ENCODE peak calls at places on chromosomes 5 and 9, in four cellular contexts. J is upper lobe of left lung, U is left ventricle myocardium inferior, E is fibroblast of lung. K is an unnamed sample.
A peak's percentile ranks its signal among the peaks of the same experiment; 100 is the strongest.

GRCh38 chr5:1540166-1540565 is 16.4 kb upstream of the LPCAT1 start:
- DNase-seq in J (no peak), U (no peak), E (no peak), K (no peak)

GRCh38 chr5:67063055-67063454 is 133.5 kb downstream of the CD180 start:
- DNase-seq in J (no peak), U (no peak), E (no peak), K (no peak)

GRCh38 chr5:140311011-140311467 is 8.1 kb upstream of the PFDN1 start:
- DNase-seq in J (no peak), U (no peak), E (peak; percentile 89), K (peak; percentile 22)

GRCh38 chr5:56019306-56020272 is 24.8 kb upstream of the IL6ST start:
- DNase-seq in J (no peak), U (no peak), E (peak; percentile 78), K (no peak)

GRCh38 chr5:57911466-57911865 is 428.9 kb upstream of the ACTBL2 start:
- DNase-seq in J (no peak), U (no peak), E (no peak), K (no peak)

GRCh38 chr9:103999375-104000062 is 94.6 kb upstream of the SMC2 start:
- DNase-seq in J (peak; percentile 75), U (peak; percentile 10), E (no peak), K (no peak)

GRCh38 chr9:81430727-81431126 is 258.6 kb downstream of the TLE1 start:
- DNase-seq in J (no peak), U (no peak), E (peak; percentile 51), K (no peak)

GRCh38 chr9:78062710-78063109 is 31.1 kb upstream of the GNAQ start:
- DNase-seq in J (no peak), U (no peak), E (no peak), K (no peak)

GRCh38 chr5:94433393-94434149 is 184.8 kb downstream of the KIAA0825 start:
- DNase-seq in J (no peak), U (no peak), E (peak; percentile 97), K (no peak)

GRCh38 chr9:89658931-89659330 is 54.1 kb downstream of the GADD45G start:
- DNase-seq in J (no peak), U (no peak), E (no peak), K (no peak)

GRCh38 chr9:90925581-90926257 is 124.1 kb downstream of the SYK start:
- DNase-seq in J (no peak), U (no peak), E (peak; percentile 71), K (no peak)

GRCh38 chr9:97993000-97993399 is 9.9 kb downstream of the ANP32B start:
- DNase-seq in J (no peak), U (no peak), E (no peak), K (no peak)

GRCh38 chr9:97991818-97992217 is 8.7 kb downstream of the ANP32B start:
- DNase-seq in J (no peak), U (no peak), E (no peak), K (no peak)

GRCh38 chr9:97987490-97987889 is 4.3 kb downstream of the ANP32B start:
- DNase-seq in J (no peak), U (no peak), E (no peak), K (no peak)

GRCh38 chr9:97992219-97992618 is 9.1 kb downstream of the ANP32B start:
- DNase-seq in J (no peak), U (no peak), E (no peak), K (no peak)

DNA sequence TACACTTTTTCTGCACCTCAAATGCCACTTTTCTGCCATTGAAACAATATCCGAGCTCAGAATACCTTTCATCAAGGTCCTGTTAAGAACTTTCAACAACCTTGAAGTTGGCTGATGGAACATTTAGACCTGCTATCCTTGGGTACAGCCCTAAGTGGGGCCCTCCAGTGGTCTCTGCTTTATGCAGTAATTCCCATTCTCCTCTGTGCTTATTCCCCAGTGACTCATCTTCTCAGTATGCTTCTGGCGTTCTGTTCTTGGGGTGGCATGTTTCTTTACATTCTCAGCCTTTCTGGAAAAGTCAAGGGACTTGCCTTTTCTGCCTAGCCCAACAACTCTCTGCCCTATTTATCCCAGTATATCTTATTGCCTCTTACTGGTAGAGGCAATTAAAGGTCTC is 7.1 kb downstream of the ANP32B start:
- DNase-seq in J (no peak), U (no peak), E (peak; percentile 70), K (no peak)
- H3K36me3 ChIP-seq in J (peaks cover 6% of the 10 kb centered on the region), U (peaks cover 7% of the 10 kb centered on the region), E (no peaks in the 10 kb centered on the region), K (peaks cover 17% of the 10 kb centered on the region)

GRCh38 chr5:65546141-65546540 is 16.8 kb downstream of the CENPK start:
- DNase-seq in J (no peak), U (no peak), E (no peak), K (no peak)
- H3K36me3 ChIP-seq in J (no peaks in the 10 kb centered on the region), U (no peaks in the 10 kb centered on the region), E (no peaks in the 10 kb centered on the region), K (peaks cover 87% of the 10 kb centered on the region)

DNA sequence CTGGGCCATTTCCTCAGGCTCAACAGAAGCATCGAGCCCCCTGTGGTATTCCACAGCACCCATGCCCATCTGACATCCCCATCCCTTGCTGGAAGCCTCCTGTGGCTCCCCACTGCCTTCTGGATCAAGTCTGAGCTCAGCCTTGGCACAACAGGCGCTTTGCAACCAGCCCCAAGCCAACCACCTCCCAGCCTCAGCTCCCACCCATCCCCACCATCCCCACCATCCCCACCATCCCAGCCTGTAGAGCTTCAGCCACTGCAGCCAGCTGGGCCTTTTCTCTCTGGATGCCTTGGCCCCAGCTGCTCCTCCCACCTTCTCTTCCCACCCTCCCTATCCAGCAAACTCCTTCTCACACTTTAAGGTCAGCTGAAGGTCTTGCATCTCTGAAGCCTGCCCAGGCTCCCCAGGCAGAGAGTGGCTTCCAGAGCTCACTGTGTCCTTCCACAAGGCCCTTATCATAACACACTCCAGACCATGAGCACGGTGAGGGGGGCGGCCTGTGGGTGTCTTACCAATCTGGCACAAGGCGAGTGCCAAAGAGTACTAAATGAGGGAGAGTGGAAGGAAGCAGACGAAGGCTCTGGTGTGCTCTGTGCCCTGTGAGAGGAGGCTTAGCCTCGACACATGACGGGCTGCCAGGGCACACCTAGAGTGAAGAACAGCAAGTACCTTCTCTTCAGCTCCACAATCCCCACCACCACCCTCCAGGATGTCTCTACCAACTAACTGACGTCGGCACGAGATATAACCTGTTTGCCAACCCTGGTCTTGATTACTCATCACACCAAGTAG is 6.5 kb downstream of the HIGD2A start:
- DNase-seq in J (no peak), U (peak; percentile 69), E (peak; percentile 89), K (no peak)
- H3K36me3 ChIP-seq in J (no peaks in the 10 kb centered on the region), U (peaks cover 72% of the 10 kb centered on the region), E (peaks cover 10% of the 10 kb centered on the region), K (peaks cover 10% of the 10 kb centered on the region)

GRCh38 chr9:128912270-128912853 is 8.4 kb upstream of the PHYHD1 start:
- DNase-seq in J (peak; percentile 55), U (no peak), E (peak; percentile 74), K (no peak)
- H3K36me3 ChIP-seq in J (peaks cover 13% of the 10 kb centered on the region), U (peaks cover 55% of the 10 kb centered on the region), E (peaks cover 35% of the 10 kb centered on the region), K (peaks cover 65% of the 10 kb centered on the region)

GRCh38 chr5:69305512-69305911 is 27.1 kb downstream of the CCDC125 start:
- DNase-seq in J (no peak), U (no peak), E (no peak), K (no peak)
- H3K36me3 ChIP-seq in J (no peaks in the 10 kb centered on the region), U (peaks cover 27% of the 10 kb centered on the region), E (no peaks in the 10 kb centered on the region), K (no peaks in the 10 kb centered on the region)

GRCh38 chr9:137731216-137731946 is 112.6 kb downstream of the EHMT1 start:
- DNase-seq in J (no peak), U (no peak), E (no peak), K (no peak)

GRCh38 chr9:137725598-137725997 is 106.8 kb downstream of the EHMT1 start:
- DNase-seq in J (no peak), U (no peak), E (no peak), K (no peak)

GRCh38 chr9:137726764-137727163 is 108.0 kb downstream of the EHMT1 start:
- DNase-seq in J (no peak), U (no peak), E (no peak), K (no peak)

GRCh38 chr9:137727716-137728115 is 108.9 kb downstream of the EHMT1 start:
- DNase-seq in J (no peak), U (no peak), E (no peak), K (no peak)

DNA sequence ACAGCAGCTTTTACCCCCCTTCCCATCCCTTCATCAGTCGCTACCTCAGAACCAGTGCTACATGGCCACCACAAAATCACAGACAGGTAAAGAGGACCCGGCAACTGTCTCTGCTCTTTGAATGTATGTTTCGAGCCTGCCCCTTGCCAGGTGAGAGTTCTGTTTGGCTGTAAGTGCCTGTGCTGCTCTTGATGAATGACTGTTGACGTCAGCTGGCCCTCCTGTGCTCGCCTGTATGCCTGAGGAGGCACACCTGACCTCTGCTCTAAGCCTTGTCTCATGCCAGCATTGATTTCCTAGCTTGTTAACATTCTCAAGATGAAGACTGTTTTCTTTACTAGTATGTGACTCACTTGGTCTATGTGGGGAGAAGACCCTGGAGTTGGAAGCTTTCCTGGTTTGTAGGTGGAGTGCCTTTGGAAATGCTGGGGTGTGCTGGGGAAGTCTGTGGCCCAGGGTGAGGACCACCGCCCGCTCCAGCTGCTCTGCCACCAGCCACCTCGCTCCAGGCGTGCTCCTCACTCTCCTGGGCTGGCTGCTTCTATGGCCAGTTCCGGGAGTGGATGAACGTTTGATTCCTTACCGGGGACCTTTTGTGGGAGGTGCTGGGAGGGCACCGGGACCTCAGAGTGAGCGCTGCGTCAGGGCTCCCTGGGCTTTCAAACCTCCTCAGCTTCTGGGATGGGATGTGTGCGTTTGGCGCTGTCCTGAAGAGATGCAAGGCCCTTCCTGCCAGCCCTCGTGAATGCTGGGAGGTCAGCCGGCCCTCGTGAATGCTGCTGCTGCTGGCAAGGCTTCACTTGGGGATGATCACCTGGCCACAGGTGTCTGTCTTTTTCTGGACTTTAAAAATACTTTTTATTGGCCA is 109.9 kb downstream of the EHMT1 start:
- DNase-seq in J (no peak), U (no peak), E (no peak), K (no peak)
- H3K36me3 ChIP-seq in J (peaks cover 2% of the 10 kb centered on the region), U (peaks cover 49% of the 10 kb centered on the region), E (peaks cover 7% of the 10 kb centered on the region), K (peaks cover 67% of the 10 kb centered on the region)

K was measured in SJCRH30.